ENCODE peak calls at places on chromosome 7, in seven cellular contexts. T, C, K, R, P, A and J are unnamed samples.

GRCh38 chr7:112101083-112101846 is 104.9 kb downstream of the DOCK4 start:
- DNase-seq in T (no peak), C (no peak), K (no peak), R (no peak), P (no peak), A (no peak), J (no peak)

GRCh38 chr7:141073173-141073640 is 657 bp upstream of the TMEM178B start:
- DNase-seq in T (no peak), C (no peak), K (no peak), R (peak), P (no peak), A (no peak), J (peak)

GRCh38 chr7:149126662-149127321 is 668 bp upstream of the ZNF425 start:
- DNase-seq in T (peak), C (no peak), K (peak), R (peak), P (no peak), A (peak), J (peak)

GRCh38 chr7:131878777-131879176 is 322.3 kb upstream of the PODXL start:
- DNase-seq in T (no peak), C (no peak), K (no peak), R (no peak), P (no peak), A (no peak), J (no peak)

GRCh38 chr7:106486331-106486730 is 174.6 kb downstream of the CCDC71L start:
- DNase-seq in T (no peak), C (no peak), K (no peak), R (no peak), P (no peak), A (no peak), J (peak)

GRCh38 chr7:79612903-79613302 is 159.4 kb upstream of the MAGI2 start:
- DNase-seq in T (no peak), C (no peak), K (no peak), R (no peak), P (no peak), A (no peak), J (no peak)

GRCh38 chr7:132328047-132328620 is 248.1 kb downstream of the PLXNA4 start:
- DNase-seq in T (no peak), C (no peak), K (no peak), R (no peak), P (no peak), A (no peak), J (peak)

GRCh38 chr7:151459726-151460473 is 20.0 kb upstream of the CRYGN start:
- DNase-seq in T (no peak), C (no peak), K (no peak), R (peak), P (peak), A (no peak), J (peak)

GRCh38 chr7:140348161-140348849 is 50.0 kb downstream of the SLC37A3 start:
- DNase-seq in T (no peak), C (no peak), K (no peak), R (no peak), P (no peak), A (no peak), J (no peak)

GRCh38 chr7:111855161-111855841 is 293.0 kb upstream of the IMMP2L start:
- DNase-seq in T (no peak), C (no peak), K (no peak), R (peak), P (no peak), A (no peak), J (peak)

GRCh38 chr7:132393789-132394261 is 182.4 kb downstream of the PLXNA4 start:
- DNase-seq in T (no peak), C (no peak), K (no peak), R (no peak), P (no peak), A (no peak), J (no peak)

GRCh38 chr7:155963356-155963755 is 151.1 kb upstream of the SHH start:
- DNase-seq in T (no peak), C (no peak), K (no peak), R (no peak), P (no peak), A (no peak), J (no peak)

GRCh38 chr7:33039257-33039904 is 23.2 kb downstream of the NT5C3A start:
- DNase-seq in T (no peak), C (no peak), K (no peak), R (peak), P (no peak), A (no peak), J (peak)

GRCh38 chr7:150404785-150405583 is 25.9 kb downstream of the ZNF775 start:
- DNase-seq in T (peak), C (peak), K (peak), R (peak), P (peak), A (peak), J (peak)

GRCh38 chr7:44320794-44321371 is 4.5 kb downstream of the CAMK2B start:
- DNase-seq in T (no peak), C (no peak), K (no peak), R (no peak), P (no peak), A (no peak), J (no peak)

GRCh38 chr7:109842386-109842785 is 1248.5 kb upstream of the LRRN3 start:
- DNase-seq in T (no peak), C (no peak), K (no peak), R (no peak), P (no peak), A (no peak), J (no peak)

GRCh38 chr7:93921607-93922446 is at the start of gene GNG11:
- DNase-seq in T (peak), C (no peak), K (no peak), R (peak), P (peak), A (peak), J (peak)

GRCh38 chr7:105830405-105831218 is 45.8 kb downstream of the ATXN7L1 start:
- DNase-seq in T (no peak), C (peak), K (no peak), R (no peak), P (peak), A (no peak), J (no peak)

GRCh38 chr7:43764039-43764789 is 5.7 kb downstream of the BLVRA start:
- DNase-seq in T (peak), C (no peak), K (peak), R (peak), P (no peak), A (peak), J (peak)

GRCh38 chr7:99504603-99505323 is at the start of gene ZKSCAN5:
- DNase-seq in T (peak), C (peak), K (peak), R (peak), P (peak), A (peak), J (peak)

GRCh38 chr7:129801882-129802281 is 150.9 kb downstream of the UBE2H start:
- DNase-seq in T (no peak), C (no peak), K (no peak), R (no peak), P (no peak), A (no peak), J (no peak)

GRCh38 chr7:15783971-15784693 is 97.6 kb upstream of the MEOX2 start:
- DNase-seq in T (no peak), C (no peak), K (no peak), R (no peak), P (no peak), A (no peak), J (no peak)